ENCODE peak calls at places on chromosome 3, in ten cellular contexts. D is upper lobe of right lung; F is astrocyte; M is dorsolateral prefrontal cortex; X is heart right ventricle; P is CD8-positive, alpha-beta T cell; U is GM13976; J is DND-41; N is MCF 10A; A is transverse colon. B is an unnamed sample.

GRCh38 chr3:141556034-141556433 is 69.2 kb downstream of the RASA2 start:
- DNase-seq in D (no peak), F (peak), M (no peak), X (no peak), P (no peak), U (no peak), J (no peak), N (no peak), A (no peak), B (no peak)

GRCh38 chr3:123296836-123297626 is 95.3 kb downstream of the SEC22A start:
- DNase-seq in D (peak), F (no peak), M (no peak), X (no peak), P (no peak), U (no peak), J (no peak), N (no peak), A (no peak), B (no peak)

GRCh38 chr3:69370156-69370944 is 15.5 kb downstream of the FRMD4B start:
- DNase-seq in D (peak), F (no peak), M (peak), X (peak), P (no peak), U (no peak), J (peak), N (peak), A (peak), B (peak)

GRCh38 chr3:5051772-5052171 is 70.3 kb upstream of the ARL8B start:
- DNase-seq in D (no peak), F (no peak), M (no peak), X (no peak), P (no peak), U (peak), J (no peak), N (no peak), A (no peak), B (no peak)

GRCh38 chr3:12227833-12228232 is 61.0 kb upstream of the PPARG start:
- DNase-seq in D (no peak), F (peak), M (no peak), X (no peak), P (no peak), U (no peak), J (no peak), N (peak), A (no peak), B (no peak)

GRCh38 chr3:9615003-9615628 is 34.2 kb upstream of the MTMR14 start:
- DNase-seq in D (no peak), F (no peak), M (no peak), X (no peak), P (no peak), U (no peak), J (no peak), N (peak), A (no peak), B (no peak)

GRCh38 chr3:198046120-198046857 is 86.3 kb downstream of the LMLN start:
- DNase-seq in D (peak), F (no peak), M (no peak), X (no peak), P (no peak), U (no peak), J (no peak), N (no peak), A (no peak), B (no peak)

GRCh38 chr3:189172668-189173419 is 1.1 kb downstream of the TPRG1 start:
- DNase-seq in D (no peak), F (no peak), M (no peak), X (no peak), P (no peak), U (no peak), J (no peak), N (no peak), A (no peak), B (no peak)

GRCh38 chr3:194380300-194380699 is 10.8 kb upstream of the LRRC15 start:
- DNase-seq in D (no peak), F (no peak), M (no peak), X (no peak), P (no peak), U (no peak), J (no peak), N (no peak), A (no peak), B (no peak)

GRCh38 chr3:170520996-170521395 is 64.9 kb downstream of the SLC7A14 start:
- DNase-seq in D (no peak), F (peak), M (no peak), X (no peak), P (no peak), U (no peak), J (no peak), N (peak), A (no peak), B (no peak)

GRCh38 chr3:153090973-153091372 is 71.1 kb upstream of the RAP2B start:
- DNase-seq in D (no peak), F (no peak), M (no peak), X (no peak), P (no peak), U (no peak), J (no peak), N (no peak), A (no peak), B (no peak)

GRCh38 chr3:44208568-44208967 is 33.1 kb upstream of the TOPAZ1 start:
- DNase-seq in D (no peak), F (peak), M (no peak), X (no peak), P (no peak), U (no peak), J (no peak), N (no peak), A (no peak), B (no peak)

GRCh38 chr3:70737656-70738309 is 425.3 kb upstream of the MDFIC2 start:
- DNase-seq in D (no peak), F (no peak), M (no peak), X (no peak), P (no peak), U (no peak), J (no peak), N (no peak), A (no peak), B (no peak)

GRCh38 chr3:124570232-124570631 is 160.0 kb upstream of the UMPS start:
- DNase-seq in D (no peak), F (no peak), M (no peak), X (no peak), P (no peak), U (no peak), J (no peak), N (no peak), A (no peak), B (no peak)

GRCh38 chr3:185129051-185129450 is 23.8 kb downstream of the C3orf70 start:
- DNase-seq in D (no peak), F (no peak), M (no peak), X (no peak), P (no peak), U (no peak), J (no peak), N (no peak), A (no peak), B (no peak)

GRCh38 chr3:142909282-142909681 is 20.4 kb upstream of the PCOLCE2 start:
- DNase-seq in D (no peak), F (no peak), M (no peak), X (no peak), P (no peak), U (no peak), J (no peak), N (no peak), A (no peak), B (no peak)

GRCh38 chr3:113551821-113552220 is 19.5 kb downstream of the SIDT1 start:
- DNase-seq in D (no peak), F (no peak), M (no peak), X (no peak), P (no peak), U (no peak), J (no peak), N (no peak), A (no peak), B (no peak)

GRCh38 chr3:51968883-51969674 is 1.8 kb upstream of the PCBP4 start:
- DNase-seq in D (no peak), F (no peak), M (no peak), X (no peak), P (peak), U (no peak), J (no peak), N (no peak), A (no peak), B (no peak)

GRCh38 chr3:107690522-107691138 is 167.9 kb downstream of the BBX start:
- DNase-seq in D (no peak), F (peak), M (no peak), X (no peak), P (no peak), U (no peak), J (no peak), N (peak), A (no peak), B (no peak)

GRCh38 chr3:82082796-82083195 is 321.4 kb upstream of the GBE1 start:
- DNase-seq in D (no peak), F (peak), M (no peak), X (no peak), P (no peak), U (no peak), J (no peak), N (no peak), A (no peak), B (no peak)

GRCh38 chr3:112623717-112624116 is 17.2 kb downstream of the CCDC80 start:
- DNase-seq in D (no peak), F (no peak), M (no peak), X (no peak), P (no peak), U (no peak), J (no peak), N (peak), A (no peak), B (no peak)

GRCh38 chr3:159911664-159912037 is 77.0 kb upstream of the IL12A start:
- DNase-seq in D (no peak), F (no peak), M (no peak), X (no peak), P (no peak), U (no peak), J (no peak), N (no peak), A (no peak), B (no peak)

GRCh38 chr3:195081242-195081963 is 189.6 kb downstream of the XXYLT1 start:
- DNase-seq in D (no peak), F (peak), M (no peak), X (no peak), P (no peak), U (no peak), J (no peak), N (no peak), A (no peak), B (no peak)

GRCh38 chr3:7630925-7631324 is 770.0 kb downstream of the GRM7 start:
- DNase-seq in D (no peak), F (peak), M (peak), X (peak), P (no peak), U (no peak), J (no peak), N (peak), A (peak), B (peak)

GRCh38 chr3:33202581-33203457 is 15.8 kb downstream of the SUSD5 start:
- DNase-seq in D (peak), F (peak), M (peak), X (no peak), P (no peak), U (no peak), J (no peak), N (no peak), A (peak), B (no peak)

GRCh38 chr3:80767599-80767998 is 993.8 kb downstream of the GBE1 start:
- DNase-seq in D (no peak), F (no peak), M (no peak), X (no peak), P (no peak), U (no peak), J (no peak), N (no peak), A (no peak), B (no peak)

GRCh38 chr3:145807990-145808389 is 353.0 kb downstream of the PLOD2 start:
- DNase-seq in D (no peak), F (peak), M (no peak), X (peak), P (no peak), U (peak), J (no peak), N (peak), A (no peak), B (no peak)

GRCh38 chr3:138829886-138830510 is 4.7 kb downstream of the PIK3CB start:
- DNase-seq in D (no peak), F (no peak), M (no peak), X (no peak), P (no peak), U (no peak), J (no peak), N (no peak), A (no peak), B (no peak)

GRCh38 chr3:48034000-48034516 is 17.8 kb upstream of the MAP4 start:
- DNase-seq in D (no peak), F (peak), M (no peak), X (no peak), P (no peak), U (peak), J (no peak), N (no peak), A (no peak), B (no peak)

GRCh38 chr3:107990433-107990832 is 100.4 kb downstream of the CD47 start:
- DNase-seq in D (no peak), F (no peak), M (no peak), X (no peak), P (no peak), U (no peak), J (no peak), N (no peak), A (no peak), B (no peak)

GRCh38 chr3:172051957-172052354 is 12.6 kb downstream of the FNDC3B start:
- DNase-seq in D (no peak), F (no peak), M (no peak), X (no peak), P (no peak), U (no peak), J (no peak), N (no peak), A (no peak), B (no peak)

GRCh38 chr3:195133462-195133861 is 137.5 kb downstream of the XXYLT1 start:
- DNase-seq in D (no peak), F (peak), M (peak), X (no peak), P (peak), U (peak), J (no peak), N (no peak), A (peak), B (peak)

GRCh38 chr3:171058058-171058457 is 31.5 kb upstream of the SLC2A2 start:
- DNase-seq in D (no peak), F (peak), M (no peak), X (no peak), P (no peak), U (no peak), J (no peak), N (peak), A (no peak), B (no peak)

GRCh38 chr3:189324538-189325138 is 152.9 kb downstream of the TPRG1 start:
- DNase-seq in D (peak), F (peak), M (no peak), X (peak), P (peak), U (peak), J (peak), N (peak), A (peak), B (no peak)

GRCh38 chr3:148962513-148962912 is 28.8 kb upstream of the GYG1 start:
- DNase-seq in D (no peak), F (peak), M (no peak), X (no peak), P (no peak), U (no peak), J (no peak), N (peak), A (no peak), B (peak)

GRCh38 chr3:114848087-114848486 is 299.0 kb downstream of the ZBTB20 start:
- DNase-seq in D (peak), F (no peak), M (peak), X (no peak), P (no peak), U (no peak), J (no peak), N (no peak), A (no peak), B (no peak)

GRCh38 chr3:42508562-42508961 is 6.1 kb downstream of the VIPR1 start:
- DNase-seq in D (no peak), F (no peak), M (no peak), X (no peak), P (no peak), U (no peak), J (no peak), N (no peak), A (peak), B (no peak)

GRCh38 chr3:13325892-13326443 is 94.2 kb downstream of the NUP210 start:
- DNase-seq in D (no peak), F (no peak), M (no peak), X (no peak), P (no peak), U (no peak), J (no peak), N (no peak), A (no peak), B (no peak)

GRCh38 chr3:86282106-86282787 is 708.7 kb downstream of the VGLL3 start:
- DNase-seq in D (peak), F (no peak), M (no peak), X (no peak), P (no peak), U (no peak), J (no peak), N (no peak), A (no peak), B (no peak)
- TF ChIP-seq CTCF in D (no peak), F (no peak), M (no peak), X (no peak), P (no peak), U (no peak), J (no peak), N (no peak), A (no peak), B (no peak)

GRCh38 chr3:183514048-183514447 is 41.5 kb downstream of the KLHL6 start:
- DNase-seq in D (no peak), F (no peak), M (no peak), X (no peak), P (no peak), U (no peak), J (no peak), N (no peak), A (no peak), B (no peak)
- TF ChIP-seq CTCF in D (no peak), F (no peak), M (no peak), X (no peak), P (no peak), U (no peak), J (no peak), N (no peak), A (no peak), B (no peak)

GRCh38 chr3:65245133-65246076 is 557.6 kb upstream of the ADAMTS9 start:
- DNase-seq in D (no peak), F (peak), M (no peak), X (no peak), P (no peak), U (no peak), J (no peak), N (peak), A (no peak), B (no peak)
- TF ChIP-seq CTCF in D (peak), F (peak), M (peak), X (peak), P (no peak), U (no peak), J (peak), N (peak), A (peak), B (peak)

GRCh38 chr3:126703512-126704493 is at the start of gene CHCHD6:
- DNase-seq in D (peak), F (peak), M (peak), X (peak), P (peak), U (peak), J (peak), N (peak), A (peak), B (peak)
- TF ChIP-seq CTCF in D (no peak), F (peak), M (peak), X (no peak), P (no peak), U (no peak), J (peak), N (peak), A (no peak), B (no peak)